ENCODE peak calls at places on chromosomes 1 and 21, in six cellular contexts. One of them, this sample, is unnamed.

GRCh38 chr1:98706173-98706848 is 44.8 kb downstream of the SNX7 start:
- DNase-seq in epithelial cell of proximal tubule: no peak
- DNase-seq in H1: no peak
- DNase-seq in heart left ventricle: no peak
- DNase-seq in AG04449: peak; percentile 37
- DNase-seq in adrenal gland: no peak
- DNase-seq in this sample: no peak

GRCh38 chr1:90987860-90988259 is 34.0 kb downstream of the ZNF644 start:
- DNase-seq in epithelial cell of proximal tubule: no peak
- DNase-seq in H1: no peak
- DNase-seq in heart left ventricle: no peak
- DNase-seq in AG04449: no peak
- DNase-seq in adrenal gland: no peak
- DNase-seq in this sample: no peak

GRCh38 chr1:205199090-205199930 is 12.2 kb downstream of the DSTYK start:
- DNase-seq in epithelial cell of proximal tubule: no peak
- DNase-seq in H1: no peak
- DNase-seq in heart left ventricle: no peak
- DNase-seq in AG04449: no peak
- DNase-seq in adrenal gland: no peak
- DNase-seq in this sample: no peak

GRCh38 chr1:228376651-228377631 is 29.7 kb downstream of the TRIM11 start:
- DNase-seq in epithelial cell of proximal tubule: no peak
- DNase-seq in H1: no peak
- DNase-seq in heart left ventricle: no peak
- DNase-seq in AG04449: no peak
- DNase-seq in adrenal gland: no peak
- DNase-seq in this sample: no peak

GRCh38 chr1:221575605-221576004 is 166.3 kb downstream of the DUSP10 start:
- DNase-seq in epithelial cell of proximal tubule: no peak
- DNase-seq in H1: no peak
- DNase-seq in heart left ventricle: no peak
- DNase-seq in AG04449: no peak
- DNase-seq in adrenal gland: no peak
- DNase-seq in this sample: no peak

GRCh38 chr1:18282851-18283600 is 175.4 kb downstream of the IGSF21 start:
- DNase-seq in epithelial cell of proximal tubule: no peak
- DNase-seq in H1: peak; percentile 85
- DNase-seq in heart left ventricle: no peak
- DNase-seq in AG04449: no peak
- DNase-seq in adrenal gland: no peak
- DNase-seq in this sample: peak; percentile 32

GRCh38 chr1:164624393-164624792 is 65.4 kb downstream of the PBX1 start:
- DNase-seq in epithelial cell of proximal tubule: no peak
- DNase-seq in H1: no peak
- DNase-seq in heart left ventricle: no peak
- DNase-seq in AG04449: no peak
- DNase-seq in adrenal gland: no peak
- DNase-seq in this sample: no peak

GRCh38 chr1:203913045-203913444 is 51.6 kb downstream of the SNRPE start:
- DNase-seq in epithelial cell of proximal tubule: no peak
- DNase-seq in H1: no peak
- DNase-seq in heart left ventricle: no peak
- DNase-seq in AG04449: no peak
- DNase-seq in adrenal gland: no peak
- DNase-seq in this sample: no peak

GRCh38 chr1:5619469-5619868 is 372.8 kb downstream of the NPHP4 start:
- DNase-seq in epithelial cell of proximal tubule: no peak
- DNase-seq in H1: no peak
- DNase-seq in heart left ventricle: no peak
- DNase-seq in AG04449: no peak
- DNase-seq in adrenal gland: no peak
- DNase-seq in this sample: no peak

GRCh38 chr1:85681087-85681486 is 27.1 kb downstream of the ZNHIT6 start:
- DNase-seq in epithelial cell of proximal tubule: peak; percentile 95
- DNase-seq in H1: no peak
- DNase-seq in heart left ventricle: no peak
- DNase-seq in AG04449: no peak
- DNase-seq in adrenal gland: peak; percentile 8
- DNase-seq in this sample: no peak

GRCh38 chr1:160829766-160830165 is 32.9 kb downstream of the CD244 start:
- DNase-seq in epithelial cell of proximal tubule: no peak
- DNase-seq in H1: no peak
- DNase-seq in heart left ventricle: no peak
- DNase-seq in AG04449: no peak
- DNase-seq in adrenal gland: no peak
- DNase-seq in this sample: no peak

GRCh38 chr1:15764890-15765289 is 6.3 kb downstream of the FBLIM1 start:
- DNase-seq in epithelial cell of proximal tubule: no peak
- DNase-seq in H1: no peak
- DNase-seq in heart left ventricle: no peak
- DNase-seq in AG04449: no peak
- DNase-seq in adrenal gland: no peak
- DNase-seq in this sample: no peak

GRCh38 chr1:229989591-229990248 is 77.3 kb upstream of the GALNT2 start:
- DNase-seq in epithelial cell of proximal tubule: no peak
- DNase-seq in H1: no peak
- DNase-seq in heart left ventricle: no peak
- DNase-seq in AG04449: no peak
- DNase-seq in adrenal gland: no peak
- DNase-seq in this sample: no peak

GRCh38 chr1:190479537-190479936 is 1.9 kb upstream of the BRINP3 start:
- DNase-seq in epithelial cell of proximal tubule: no peak
- DNase-seq in H1: no peak
- DNase-seq in heart left ventricle: peak; percentile 16
- DNase-seq in AG04449: no peak
- DNase-seq in adrenal gland: no peak
- DNase-seq in this sample: no peak

GRCh38 chr1:238113222-238113621 is 222.5 kb upstream of the ZP4 start:
- DNase-seq in epithelial cell of proximal tubule: no peak
- DNase-seq in H1: no peak
- DNase-seq in heart left ventricle: no peak
- DNase-seq in AG04449: no peak
- DNase-seq in adrenal gland: no peak
- DNase-seq in this sample: no peak

GRCh38 chr1:83033682-83034081 is 965.2 kb downstream of the TTLL7 start:
- DNase-seq in epithelial cell of proximal tubule: no peak
- DNase-seq in H1: no peak
- DNase-seq in heart left ventricle: no peak
- DNase-seq in AG04449: no peak
- DNase-seq in adrenal gland: no peak
- DNase-seq in this sample: no peak

GRCh38 chr1:197692965-197693364 is 82.3 kb downstream of the DENND1B start:
- DNase-seq in epithelial cell of proximal tubule: no peak
- DNase-seq in H1: no peak
- DNase-seq in heart left ventricle: no peak
- DNase-seq in AG04449: no peak
- DNase-seq in adrenal gland: no peak
- DNase-seq in this sample: no peak

GRCh38 chr1:1081311-1082238 is 7.5 kb upstream of the RNF223 start:
- DNase-seq in epithelial cell of proximal tubule: no peak
- DNase-seq in H1: peak; percentile 46
- DNase-seq in heart left ventricle: peak; percentile 22
- DNase-seq in AG04449: no peak
- DNase-seq in adrenal gland: no peak
- DNase-seq in this sample: no peak

GRCh38 chr1:150798509-150798908 is 9.6 kb downstream of the CTSK start:
- DNase-seq in epithelial cell of proximal tubule: no peak
- DNase-seq in H1: no peak
- DNase-seq in heart left ventricle: no peak
- DNase-seq in AG04449: no peak
- DNase-seq in adrenal gland: no peak
- DNase-seq in this sample: no peak

GRCh38 chr1:165114022-165114888 is 242.3 kb downstream of the LMX1A start:
- DNase-seq in epithelial cell of proximal tubule: no peak
- DNase-seq in H1: peak; percentile 84
- DNase-seq in heart left ventricle: no peak
- DNase-seq in AG04449: no peak
- DNase-seq in adrenal gland: peak; percentile 22
- DNase-seq in this sample: no peak

GRCh38 chr1:246800800-246801199 is 76.6 kb downstream of the SCCPDH start:
- DNase-seq in epithelial cell of proximal tubule: no peak
- DNase-seq in H1: no peak
- DNase-seq in heart left ventricle: no peak
- DNase-seq in AG04449: no peak
- DNase-seq in adrenal gland: no peak
- DNase-seq in this sample: no peak

DNA sequence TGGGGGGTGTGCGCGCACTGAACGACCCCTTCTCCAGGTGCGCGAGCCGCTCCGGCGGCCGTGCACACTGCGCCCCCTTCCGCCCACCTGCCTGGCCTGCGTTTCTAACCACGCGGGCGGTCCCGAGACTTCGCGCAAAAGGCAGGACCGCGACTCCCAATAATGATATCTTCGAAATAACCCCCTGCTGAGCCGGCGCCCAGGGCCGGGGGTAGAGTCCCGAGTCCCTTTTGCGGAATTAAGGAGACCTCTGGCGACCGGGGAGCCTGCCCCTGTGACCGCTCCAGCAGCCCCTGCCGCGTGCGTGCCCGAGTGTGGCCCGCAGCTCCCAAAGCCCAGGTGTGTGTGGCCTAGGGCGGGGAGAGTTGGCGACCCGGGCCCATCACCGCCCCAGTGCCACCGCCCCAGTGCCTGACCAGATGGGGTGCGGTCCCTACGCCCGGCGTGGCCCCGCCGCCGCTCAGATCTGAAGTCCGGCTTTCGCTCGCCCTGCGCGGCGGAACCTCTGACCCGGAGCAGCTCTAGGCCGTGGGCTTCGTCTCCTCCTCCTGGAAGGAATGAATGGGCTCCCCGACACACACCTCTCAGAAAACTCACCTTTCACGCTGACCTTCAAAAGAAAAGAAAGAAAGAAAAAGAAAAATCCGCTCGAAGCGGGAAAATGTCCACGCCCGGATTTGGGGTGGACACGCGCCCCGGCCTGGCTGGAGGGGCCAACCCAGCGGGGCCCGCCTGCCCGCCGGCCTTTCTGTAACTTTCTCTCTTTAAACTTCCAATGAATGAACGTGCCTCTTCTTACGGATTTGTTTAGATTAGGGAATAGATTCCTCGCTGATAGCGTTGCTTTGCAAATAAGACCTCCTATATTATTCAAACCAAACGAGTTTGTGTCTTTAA is 5.5 kb upstream of the SIM2 start:
- DNase-seq in epithelial cell of proximal tubule: no peak
- DNase-seq in H1: peak; percentile 83
- DNase-seq in heart left ventricle: no peak
- DNase-seq in AG04449: no peak
- DNase-seq in adrenal gland: no peak
- DNase-seq in this sample: no peak
- TF ChIP-seq CTCF in epithelial cell of proximal tubule: peak; percentile 35
- TF ChIP-seq CTCF in H1: peak; percentile 65
- TF ChIP-seq CTCF in heart left ventricle: no peak
- TF ChIP-seq CTCF in AG04449: peak; percentile 16
- TF ChIP-seq CTCF in adrenal gland: no peak
- TF ChIP-seq CTCF in this sample: peak; percentile 33

GRCh38 chr1:231770776-231771175 is 144.2 kb downstream of the DISC1 start:
- DNase-seq in epithelial cell of proximal tubule: no peak
- DNase-seq in H1: no peak
- DNase-seq in heart left ventricle: no peak
- DNase-seq in AG04449: no peak
- DNase-seq in adrenal gland: no peak
- DNase-seq in this sample: no peak
- TF ChIP-seq CTCF in epithelial cell of proximal tubule: no peak
- TF ChIP-seq CTCF in H1: no peak
- TF ChIP-seq CTCF in heart left ventricle: no peak
- TF ChIP-seq CTCF in AG04449: no peak
- TF ChIP-seq CTCF in adrenal gland: no peak
- TF ChIP-seq CTCF in this sample: no peak

GRCh38 chr1:111507411-111508201 is 4.2 kb upstream of the ADORA3 start:
- DNase-seq in epithelial cell of proximal tubule: peak; percentile 31
- DNase-seq in H1: peak; percentile 90
- DNase-seq in heart left ventricle: peak; percentile 89
- DNase-seq in AG04449: no peak
- DNase-seq in adrenal gland: peak; percentile 77
- DNase-seq in this sample: no peak
- TF ChIP-seq CTCF in epithelial cell of proximal tubule: peak; percentile 30
- TF ChIP-seq CTCF in H1: peak; percentile 35
- TF ChIP-seq CTCF in heart left ventricle: no peak
- TF ChIP-seq CTCF in AG04449: peak; percentile 45
- TF ChIP-seq CTCF in adrenal gland: no peak
- TF ChIP-seq CTCF in this sample: no peak

GRCh38 chr1:40612345-40612831 is 53.1 kb downstream of the RIMS3 start:
- DNase-seq in epithelial cell of proximal tubule: no peak
- DNase-seq in H1: peak; percentile 83
- DNase-seq in heart left ventricle: peak; percentile 53
- DNase-seq in AG04449: no peak
- DNase-seq in adrenal gland: peak; percentile 78
- DNase-seq in this sample: peak; percentile 64
- TF ChIP-seq CTCF in epithelial cell of proximal tubule: peak; percentile 97
- TF ChIP-seq CTCF in H1: peak; percentile 94
- TF ChIP-seq CTCF in heart left ventricle: peak; percentile 89
- TF ChIP-seq CTCF in AG04449: peak; percentile 80
- TF ChIP-seq CTCF in adrenal gland: peak; percentile 83
- TF ChIP-seq CTCF in this sample: peak; percentile 97

DNA sequence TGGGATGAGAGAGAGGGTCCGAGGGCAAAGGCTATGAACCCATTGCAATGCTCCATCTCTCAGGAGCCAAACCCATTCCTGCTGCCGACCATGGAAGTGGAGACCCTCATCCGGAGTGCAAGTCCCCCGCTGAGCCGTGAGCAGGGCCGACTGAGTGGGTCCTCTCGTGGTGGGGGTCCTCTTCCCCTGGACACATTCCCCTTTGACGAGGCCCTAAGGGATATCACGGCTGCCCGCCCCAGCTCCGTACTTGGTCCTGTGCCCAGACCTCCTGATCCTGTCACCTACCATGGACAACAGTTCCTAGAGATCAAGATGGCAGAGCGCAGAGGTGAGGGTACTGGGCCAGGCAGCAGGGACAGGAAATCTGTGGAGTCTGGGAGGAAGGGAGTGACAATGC is 11.0 kb downstream of the HYI start:
- DNase-seq in epithelial cell of proximal tubule: no peak
- DNase-seq in H1: no peak
- DNase-seq in heart left ventricle: no peak
- DNase-seq in AG04449: no peak
- DNase-seq in adrenal gland: no peak
- DNase-seq in this sample: no peak
- TF ChIP-seq CTCF in epithelial cell of proximal tubule: no peak
- TF ChIP-seq CTCF in H1: no peak
- TF ChIP-seq CTCF in heart left ventricle: no peak
- TF ChIP-seq CTCF in AG04449: no peak
- TF ChIP-seq CTCF in adrenal gland: no peak
- TF ChIP-seq CTCF in this sample: no peak

GRCh38 chr1:25837253-25837875 is 17.6 kb downstream of the MTFR1L start:
- DNase-seq in epithelial cell of proximal tubule: no peak
- DNase-seq in H1: no peak
- DNase-seq in heart left ventricle: no peak
- DNase-seq in AG04449: no peak
- DNase-seq in adrenal gland: no peak
- DNase-seq in this sample: no peak
- TF ChIP-seq CTCF in epithelial cell of proximal tubule: peak; percentile 76
- TF ChIP-seq CTCF in H1: peak; percentile 43
- TF ChIP-seq CTCF in heart left ventricle: no peak
- TF ChIP-seq CTCF in AG04449: peak; percentile 27
- TF ChIP-seq CTCF in adrenal gland: no peak
- TF ChIP-seq CTCF in this sample: peak; percentile 14